ENCODE peak calls at places on chromosomes 3 and 15, in six cellular contexts. F is GM12878, I is HCT116, L is HepG2, H is H1, N is SK-N-SH. R is an unnamed sample.

GRCh38 chr3:134754768-134755559 is 40.1 kb upstream of the EPHB1 start:
- DNase-seq in F (no peak), I (peak; percentile 10), L (peak; percentile 29), H (peak; percentile 81), N (peak; percentile 48), R (no peak)

GRCh38 chr3:115788921-115789470 is 165.7 kb downstream of the GAP43 start:
- DNase-seq in F (no peak), I (peak; percentile 57), L (peak; percentile 48), H (no peak), N (no peak), R (no peak)

GRCh38 chr3:196096382-196096953 is 14.6 kb upstream of the TFRC start:
- DNase-seq in F (peak; percentile 87), I (no peak), L (no peak), H (no peak), N (no peak), R (no peak)

GRCh38 chr3:17041009-17041408 is 156.3 kb downstream of the PLCL2 start:
- DNase-seq in F (no peak), I (no peak), L (no peak), H (no peak), N (no peak), R (no peak)

GRCh38 chr3:114362815-114363214 is 69.0 kb downstream of the TIGIT start:
- DNase-seq in F (no peak), I (peak; percentile 33), L (peak; percentile 11), H (no peak), N (peak; percentile 31), R (peak; percentile 32)

GRCh38 chr3:135908225-135908624 is 57.3 kb upstream of the PPP2R3A start:
- DNase-seq in F (no peak), I (peak; percentile 10), L (no peak), H (no peak), N (no peak), R (no peak)

GRCh38 chr3:142705256-142705655 is 18.6 kb upstream of the TRPC1 start:
- DNase-seq in F (no peak), I (no peak), L (no peak), H (no peak), N (peak; percentile 20), R (no peak)

GRCh38 chr3:46958469-46959168 is 17.9 kb downstream of the CCDC12 start:
- DNase-seq in F (no peak), I (no peak), L (no peak), H (no peak), N (no peak), R (no peak)

GRCh38 chr3:162390891-162391290 is 894.3 kb downstream of the OTOL1 start:
- DNase-seq in F (no peak), I (peak; percentile 37), L (no peak), H (no peak), N (no peak), R (no peak)

GRCh38 chr3:183033746-183034145 is 53.4 kb upstream of the DCUN1D1 start:
- DNase-seq in F (no peak), I (no peak), L (no peak), H (no peak), N (no peak), R (no peak)

GRCh38 chr15:98955331-98955730 is 52.3 kb downstream of the PGPEP1L start:
- DNase-seq in F (no peak), I (no peak), L (no peak), H (no peak), N (no peak), R (no peak)

GRCh38 chr3:48456466-48456865 is 9.9 kb downstream of the ATRIP start:
- DNase-seq in F (no peak), I (no peak), L (no peak), H (no peak), N (no peak), R (no peak)

GRCh38 chr3:29384640-29385039 is 103.8 kb downstream of the RBMS3 start:
- DNase-seq in F (no peak), I (no peak), L (no peak), H (no peak), N (peak; percentile 34), R (peak; percentile 9)

GRCh38 chr15:41971089-41971892 is 1.1 kb downstream of the EHD4 start:
- DNase-seq in F (peak; percentile 89), I (peak; percentile 19), L (peak; percentile 61), H (no peak), N (peak; percentile 72), R (peak; percentile 47)

GRCh38 chr3:128763967-128764366 is 38.0 kb downstream of the RAB7A start:
- DNase-seq in F (no peak), I (no peak), L (no peak), H (no peak), N (no peak), R (no peak)

GRCh38 chr3:136444581-136444980 is 194.4 kb downstream of the PCCB start:
- DNase-seq in F (no peak), I (no peak), L (no peak), H (no peak), N (no peak), R (no peak)

GRCh38 chr3:141241248-141242034 is 9.8 kb downstream of the PXYLP1 start:
- DNase-seq in F (no peak), I (no peak), L (no peak), H (no peak), N (no peak), R (no peak)

GRCh38 chr15:78083687-78084358 is 6.3 kb upstream of the TBC1D2B start:
- DNase-seq in F (no peak), I (no peak), L (no peak), H (no peak), N (peak; percentile 33), R (no peak)

GRCh38 chr15:58736244-58736643 is 13.3 kb downstream of the ADAM10 start:
- DNase-seq in F (no peak), I (no peak), L (no peak), H (no peak), N (no peak), R (no peak)

GRCh38 chr15:96047255-96047931 is 283.1 kb upstream of the NR2F2 start:
- DNase-seq in F (no peak), I (no peak), L (no peak), H (no peak), N (no peak), R (no peak)

GRCh38 chr3:188812198-188812597 is 359.6 kb upstream of the TPRG1 start:
- DNase-seq in F (no peak), I (no peak), L (no peak), H (no peak), N (no peak), R (no peak)

GRCh38 chr15:45131510-45131909 is 1.7 kb downstream of the DUOX1 start:
- DNase-seq in F (no peak), I (no peak), L (peak; percentile 61), H (no peak), N (no peak), R (no peak)

GRCh38 chr3:184320099-184320445 is 5.7 kb downstream of the EIF4G1 start:
- DNase-seq in F (no peak), I (peak; percentile 83), L (peak; percentile 34), H (no peak), N (peak; percentile 71), R (peak; percentile 97)

GRCh38 chr3:120168038-120168437 is 73.8 kb upstream of the GSK3B start:
- DNase-seq in F (no peak), I (no peak), L (no peak), H (no peak), N (no peak), R (no peak)

GRCh38 chr15:99906356-99906755 is 173.1 kb upstream of the LYSMD4 start:
- DNase-seq in F (no peak), I (no peak), L (no peak), H (no peak), N (no peak), R (no peak)

GRCh38 chr3:144282313-144282712 is 310.7 kb downstream of the DIPK2A start:
- DNase-seq in F (no peak), I (no peak), L (no peak), H (no peak), N (no peak), R (no peak)

GRCh38 chr3:47054414-47054813 is 74.9 kb downstream of the NBEAL2 start:
- DNase-seq in F (peak; percentile 4), I (no peak), L (no peak), H (no peak), N (no peak), R (no peak)

GRCh38 chr3:87082806-87083440 is 92.0 kb upstream of the VGLL3 start:
- DNase-seq in F (no peak), I (peak; percentile 52), L (peak; percentile 34), H (peak; percentile 45), N (peak; percentile 30), R (peak; percentile 74)

GRCh38 chr3:63975705-63976104 is 47.6 kb downstream of the PSMD6 start:
- DNase-seq in F (no peak), I (no peak), L (peak; percentile 25), H (no peak), N (no peak), R (no peak)

GRCh38 chr3:5298453-5298852 is 110.9 kb downstream of the EDEM1 start:
- DNase-seq in F (peak; percentile 69), I (no peak), L (no peak), H (no peak), N (no peak), R (no peak)

GRCh38 chr3:140523600-140523999 is 154.3 kb upstream of the TRIM42 start:
- DNase-seq in F (no peak), I (no peak), L (no peak), H (no peak), N (no peak), R (no peak)

GRCh38 chr3:193796089-193796488 is 203.1 kb downstream of the OPA1 start:
- DNase-seq in F (no peak), I (no peak), L (no peak), H (no peak), N (no peak), R (no peak)
- TF ChIP-seq JUND in F (no peak), I (no peak), L (no peak), H (no peak), N (no peak), R (no peak)

DNA sequence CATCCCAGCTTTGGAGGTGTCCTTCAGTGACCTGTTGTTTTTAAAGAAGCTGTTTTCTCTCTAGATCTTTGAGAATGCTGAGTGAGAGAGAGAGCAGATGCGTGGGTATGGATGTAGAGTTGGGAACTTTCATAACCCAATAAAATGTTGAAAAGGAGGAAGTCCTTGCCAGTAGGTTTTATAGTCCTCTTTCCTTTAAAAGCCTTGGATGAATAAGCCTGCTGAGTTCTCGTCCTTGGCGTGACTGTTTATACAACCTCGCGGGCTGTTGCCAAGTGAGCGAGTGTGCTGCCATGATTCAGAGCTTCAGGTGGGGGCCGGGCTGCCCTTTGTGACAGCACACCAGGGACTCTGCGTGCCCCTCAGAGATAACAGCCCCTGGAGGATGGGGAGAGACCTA is 18.4 kb downstream of the MYZAP start:
- DNase-seq in F (no peak), I (peak; percentile 36), L (no peak), H (no peak), N (no peak), R (no peak)
- TF ChIP-seq JUND in F (no peak), I (peak; percentile 34), L (no peak), H (no peak), N (no peak), R (no peak)

GRCh38 chr15:73560501-73561117 is 72.6 kb downstream of the NPTN start:
- DNase-seq in F (peak; percentile 9), I (peak; percentile 46), L (peak; percentile 61), H (no peak), N (peak; percentile 42), R (peak; percentile 81)
- TF ChIP-seq JUND in F (no peak), I (no peak), L (no peak), H (no peak), N (no peak), R (no peak)

DNA sequence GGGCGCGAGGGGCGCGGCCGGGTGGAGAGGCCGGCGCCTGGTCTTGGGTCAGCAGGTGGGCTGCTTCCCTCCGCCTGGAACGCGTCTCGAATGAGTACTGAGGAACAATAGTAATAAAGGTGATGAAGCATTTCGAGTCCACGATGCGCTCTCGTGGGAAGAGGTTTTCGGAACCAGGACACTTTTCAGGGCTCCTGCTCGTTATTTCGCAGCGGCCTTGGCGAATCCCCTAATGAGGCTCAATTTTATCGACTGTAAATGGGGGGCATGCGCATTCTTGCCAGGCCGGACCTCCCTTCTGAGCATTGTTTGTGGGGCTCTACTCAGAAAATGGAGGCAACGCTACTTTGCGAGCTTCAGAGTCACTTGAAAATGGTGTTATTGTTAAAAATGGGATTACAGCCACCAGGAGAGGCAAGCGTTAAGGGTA is 1.2 kb downstream of the NR2C2 start:
- DNase-seq in F (no peak), I (no peak), L (no peak), H (no peak), N (no peak), R (no peak)
- TF ChIP-seq JUND in F (no peak), I (no peak), L (no peak), H (no peak), N (no peak), R (no peak)

R was measured in T47D.